ENCODE peak calls at places on chromosomes 5 and 9, in five cellular contexts. I is HL-60, O is foreskin fibroblast, L is thoracic aorta, S is bronchial epithelial cell. C is an unnamed sample.

GRCh38 chr9:2271426-2271825 is 256.3 kb downstream of the SMARCA2 start:
- DNase-seq in I (peak; percentile 24), O (no peak), L (no peak), S (peak; percentile 67), C (no peak)

GRCh38 chr9:111066427-111066826 is 28.2 kb upstream of the LPAR1 start:
- DNase-seq in S (no peak), O (peak; percentile 86), I (no peak), L (no peak), C (no peak)

GRCh38 chr9:125147401-125147951 is 4.1 kb upstream of the SCAI start:
- DNase-seq in I (no peak), S (no peak), O (no peak), L (no peak), C (no peak)

GRCh38 chr9:122212473-122213004 is 16.2 kb downstream of the LHX6 start:
- DNase-seq in I (no peak), O (no peak), S (no peak), L (no peak), C (no peak)

GRCh38 chr9:137295313-137296213 is 6.5 kb downstream of the NRARP start:
- DNase-seq in O (peak; percentile 60), L (no peak), S (no peak), I (no peak), C (no peak)

GRCh38 chr9:93808115-93809029 is 146.8 kb downstream of the BARX1 start:
- DNase-seq in L (no peak), I (no peak), O (no peak), S (no peak), C (no peak)

GRCh38 chr9:104987743-104988142 is 59.8 kb upstream of the ABCA1 start:
- DNase-seq in S (peak; percentile 57), L (no peak), O (no peak), I (no peak), C (no peak)

GRCh38 chr5:68086857-68087256 is 128.7 kb upstream of the PIK3R1 start:
- DNase-seq in O (peak; percentile 91), L (no peak), S (no peak), I (no peak), C (no peak)

GRCh38 chr9:134358026-134358967 is 32.0 kb downstream of the RXRA start:
- DNase-seq in O (peak; percentile 54), I (no peak), S (peak; percentile 62), L (no peak), C (no peak)

GRCh38 chr5:151041577-151042268 is 21.3 kb downstream of the GPX3 start:
- DNase-seq in I (no peak), L (no peak), S (peak; percentile 70), O (no peak), C (no peak)

GRCh38 chr5:34412769-34413168 is 243.4 kb upstream of the RAI14 start:
- DNase-seq in O (peak; percentile 68), L (no peak), I (no peak), S (no peak), C (no peak)

GRCh38 chr9:86977205-86977835 is 30.0 kb upstream of the GAS1 start:
- DNase-seq in O (peak; percentile 55), S (peak; percentile 57), I (no peak), L (no peak), C (no peak)

GRCh38 chr9:3879731-3880493 is 354.1 kb upstream of the RFX3 start:
- DNase-seq in O (no peak), S (peak; percentile 81), L (no peak), I (no peak), C (no peak)

GRCh38 chr9:135008416-135008815 is 79.1 kb upstream of the OLFM1 start:
- DNase-seq in S (no peak), L (no peak), I (no peak), O (no peak), C (no peak)

GRCh38 chr5:73901455-73901854 is 275.5 kb downstream of the ARHGEF28 start:
- DNase-seq in L (no peak), S (no peak), I (no peak), O (no peak), C (no peak)

GRCh38 chr9:70439991-70440706 is 25.7 kb upstream of the KLF9 start:
- DNase-seq in I (no peak), L (no peak), O (peak; percentile 56), S (no peak), C (no peak)

GRCh38 chr5:55241756-55242155 is 8.3 kb upstream of the CCNO start:
- DNase-seq in O (no peak), I (no peak), L (no peak), S (no peak), C (no peak)

GRCh38 chr9:93620881-93621820 is 44.8 kb downstream of the PHF2 start:
- DNase-seq in S (no peak), L (no peak), O (no peak), I (no peak), C (no peak)

GRCh38 chr9:4490705-4491620 is 695 bp downstream of the SLC1A1 start:
- DNase-seq in S (peak; percentile 34), O (peak; percentile 27), L (no peak), I (no peak), C (no peak)

GRCh38 chr9:69307446-69308216 is 17.4 kb upstream of the ENTREP1 start:
- DNase-seq in O (peak; percentile 23), L (no peak), I (no peak), S (no peak), C (no peak)

GRCh38 chr9:127707766-127708165 is 978 bp downstream of the CFAP157 start:
- DNase-seq in S (no peak), O (no peak), I (no peak), L (no peak), C (no peak)

GRCh38 chr9:98909935-98910334 is 33.8 kb upstream of the COL15A1 start:
- DNase-seq in O (peak; percentile 20), L (no peak), S (no peak), I (no peak), C (no peak)

GRCh38 chr9:71765693-71766092 is 2.6 kb downstream of the CEMIP2 start:
- DNase-seq in L (no peak), I (no peak), S (peak; percentile 94), O (peak; percentile 67), C (no peak)

GRCh38 chr5:45162974-45163373 is 354.2 kb downstream of the MRPS30 start:
- DNase-seq in L (no peak), O (no peak), I (no peak), S (no peak), C (no peak)

GRCh38 chr5:144680711-144681110 is 510.0 kb downstream of the KCTD16 start:
- DNase-seq in S (no peak), L (no peak), I (no peak), O (no peak), C (no peak)

GRCh38 chr9:82593436-82593835 is 469.5 kb downstream of the RASEF start:
- DNase-seq in I (no peak), S (no peak), L (no peak), O (no peak), C (no peak)

GRCh38 chr9:84266087-84266561 is 74.4 kb downstream of the SLC28A3 start:
- DNase-seq in I (no peak), L (no peak), S (peak; percentile 40), O (no peak), C (no peak)

GRCh38 chr5:53333160-53333559 is 147.3 kb upstream of the FST start:
- DNase-seq in L (no peak), O (peak; percentile 81), S (peak; percentile 99), I (no peak), C (no peak)

GRCh38 chr5:174490717-174491116 is 233.7 kb upstream of the MSX2 start:
- DNase-seq in I (no peak), S (no peak), O (no peak), L (no peak), C (no peak)

GRCh38 chr9:9919174-9919573 is 693.6 kb downstream of the PTPRD start:
- DNase-seq in L (no peak), O (no peak), S (no peak), I (no peak), C (no peak)

GRCh38 chr9:9924369-9924768 is 688.4 kb downstream of the PTPRD start:
- DNase-seq in O (no peak), L (no peak), S (no peak), I (no peak), C (no peak)

GRCh38 chr9:9917400-9917799 is 695.4 kb downstream of the PTPRD start:
- DNase-seq in I (no peak), L (no peak), O (no peak), S (no peak), C (no peak)

GRCh38 chr9:9921771-9922170 is 691.0 kb downstream of the PTPRD start:
- DNase-seq in O (no peak), L (no peak), S (peak; percentile 19), I (no peak), C (no peak)

GRCh38 chr9:9920425-9920824 is 692.4 kb downstream of the PTPRD start:
- DNase-seq in S (no peak), I (no peak), O (no peak), L (no peak), C (no peak)
- TF ChIP-seq CTCF in S (no peak), I (no peak), O (no peak), L (no peak), C (no peak)

GRCh38 chr5:131647078-131647769 is 12.2 kb upstream of the RAPGEF6 start:
- DNase-seq in I (no peak), L (no peak), O (no peak), S (no peak), C (no peak)
- TF ChIP-seq CTCF in I (no peak), L (no peak), O (no peak), S (no peak), C (no peak)

GRCh38 chr5:149775785-149776184 is 45.7 kb downstream of the PPARGC1B start:
- DNase-seq in O (no peak), S (peak; percentile 41), L (no peak), I (peak; percentile 30), C (no peak)
- TF ChIP-seq CTCF in O (peak; percentile 8), S (peak; percentile 56), L (no peak), I (peak; percentile 19), C (peak; percentile 47)

GRCh38 chr9:15552641-15553527 is at the start of gene CCDC171:
- DNase-seq in S (peak; percentile 87), I (peak; percentile 57), O (peak; percentile 98), L (peak; percentile 74), C (peak; percentile 24)
- TF ChIP-seq CTCF in S (no peak), I (no peak), O (no peak), L (no peak), C (no peak)

GRCh38 chr5:36870399-36871040 is 6.0 kb upstream of the NIPBL start:
- DNase-seq in L (no peak), O (peak; percentile 78), S (peak; percentile 77), I (no peak), C (no peak)
- TF ChIP-seq CTCF in L (peak; percentile 56), O (peak; percentile 48), S (peak; percentile 45), I (peak; percentile 45), C (peak; percentile 71)

GRCh38 chr5:142654578-142655042 is 31.3 kb downstream of the FGF1 start:
- DNase-seq in L (no peak), S (no peak), I (no peak), O (peak; percentile 23), C (no peak)
- TF ChIP-seq CTCF in L (no peak), S (peak; percentile 2), I (no peak), O (no peak), C (no peak)

DNA sequence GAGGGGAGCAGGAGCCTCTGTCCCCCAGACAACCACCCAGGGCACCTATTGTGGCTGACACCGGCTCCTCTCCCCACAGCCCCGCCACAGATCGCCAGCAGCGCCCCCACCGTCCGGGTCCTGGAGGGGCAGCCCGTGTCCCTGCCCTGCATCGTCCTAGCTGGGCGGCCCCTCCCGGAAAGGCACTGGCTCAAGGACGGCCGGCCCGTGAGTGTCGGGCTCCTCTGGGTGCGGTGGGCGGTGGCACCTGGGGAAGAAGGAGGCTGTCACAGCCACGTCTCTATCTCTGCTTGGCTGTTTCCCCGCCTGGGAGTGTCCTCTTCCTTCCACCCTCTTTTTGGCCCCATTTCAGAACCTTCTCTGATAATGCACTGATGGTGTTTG is 55.1 kb downstream of the HMCN2 start:
- DNase-seq in I (no peak), S (no peak), L (no peak), O (no peak), C (no peak)
- TF ChIP-seq CTCF in I (no peak), S (peak; percentile 13), L (no peak), O (no peak), C (no peak)

GRCh38 chr9:97470076-97470475 is 31.4 kb upstream of the TMOD1 start:
- DNase-seq in I (no peak), L (no peak), S (peak; percentile 2), O (no peak), C (no peak)
- TF ChIP-seq CTCF in I (no peak), L (no peak), S (peak; percentile 51), O (no peak), C (no peak)